ENCODE peak calls at places on chromosome 18, in seven cellular contexts. One of them, this sample, is unnamed. For H3K4me1, the result is how much of the 10 kb centered on the place peaks cover.

GRCh38 chr18:21599585-21600525 is 649 bp downstream of the ESCO1 start:
- DNase-seq in mesenchymal stem cell: peak
- DNase-seq in H1: no peak
- DNase-seq in IMR-90: peak
- DNase-seq in H9: peak
- DNase-seq in mesendoderm: peak
- DNase-seq in neuronal stem cell: no peak
- DNase-seq in this sample: peak

GRCh38 chr18:56853961-56854360 is 202.8 kb downstream of the WDR7 start:
- DNase-seq in mesendoderm: no peak
- DNase-seq in H1: no peak
- DNase-seq in H9: no peak
- DNase-seq in mesenchymal stem cell: no peak
- DNase-seq in neuronal stem cell: no peak
- DNase-seq in IMR-90: no peak
- DNase-seq in this sample: no peak

GRCh38 chr18:23877371-23877770 is 137.2 kb upstream of the TTC39C start:
- DNase-seq in mesenchymal stem cell: no peak
- DNase-seq in IMR-90: no peak
- DNase-seq in H9: no peak
- DNase-seq in H1: no peak
- DNase-seq in neuronal stem cell: no peak
- DNase-seq in mesendoderm: no peak
- DNase-seq in this sample: no peak

GRCh38 chr18:30211112-30211511 is 831.4 kb downstream of the DSC3 start:
- DNase-seq in H1: no peak
- DNase-seq in mesendoderm: no peak
- DNase-seq in mesenchymal stem cell: no peak
- DNase-seq in H9: no peak
- DNase-seq in IMR-90: no peak
- DNase-seq in neuronal stem cell: no peak
- DNase-seq in this sample: no peak

GRCh38 chr18:38297910-38298309 is 732.3 kb upstream of the CELF4 start:
- DNase-seq in mesendoderm: no peak
- DNase-seq in IMR-90: no peak
- DNase-seq in H9: no peak
- DNase-seq in H1: no peak
- DNase-seq in neuronal stem cell: no peak
- DNase-seq in mesenchymal stem cell: no peak
- DNase-seq in this sample: no peak

GRCh38 chr18:8114480-8114879 is 494.8 kb upstream of the RAB12 start:
- DNase-seq in mesenchymal stem cell: no peak
- DNase-seq in H9: no peak
- DNase-seq in H1: no peak
- DNase-seq in mesendoderm: no peak
- DNase-seq in neuronal stem cell: no peak
- DNase-seq in IMR-90: no peak
- DNase-seq in this sample: no peak

GRCh38 chr18:23114171-23114881 is 21.0 kb upstream of the CABLES1 start:
- DNase-seq in IMR-90: peak
- DNase-seq in mesenchymal stem cell: peak
- DNase-seq in mesendoderm: no peak
- DNase-seq in neuronal stem cell: no peak
- DNase-seq in H1: no peak
- DNase-seq in H9: no peak
- DNase-seq in this sample: no peak

GRCh38 chr18:34928068-34928753 is 113.0 kb upstream of the MAPRE2 start:
- DNase-seq in mesendoderm: no peak
- DNase-seq in mesenchymal stem cell: peak
- DNase-seq in IMR-90: no peak
- DNase-seq in H1: no peak
- DNase-seq in H9: no peak
- DNase-seq in neuronal stem cell: no peak
- DNase-seq in this sample: no peak

GRCh38 chr18:70041459-70042020 is 93.9 kb upstream of the CD226 start:
- DNase-seq in neuronal stem cell: no peak
- DNase-seq in IMR-90: no peak
- DNase-seq in H1: no peak
- DNase-seq in mesendoderm: no peak
- DNase-seq in mesenchymal stem cell: no peak
- DNase-seq in H9: no peak
- DNase-seq in this sample: no peak

GRCh38 chr18:44450220-44450619 is 230.5 kb upstream of the SETBP1 start:
- DNase-seq in mesendoderm: no peak
- DNase-seq in neuronal stem cell: no peak
- DNase-seq in IMR-90: no peak
- DNase-seq in mesenchymal stem cell: no peak
- DNase-seq in H1: no peak
- DNase-seq in H9: no peak
- DNase-seq in this sample: no peak

GRCh38 chr18:28087173-28087563 is 89.8 kb downstream of the CDH2 start:
- DNase-seq in H9: no peak
- DNase-seq in mesendoderm: no peak
- DNase-seq in IMR-90: no peak
- DNase-seq in H1: no peak
- DNase-seq in mesenchymal stem cell: no peak
- DNase-seq in neuronal stem cell: peak
- DNase-seq in this sample: no peak

GRCh38 chr18:5057348-5058012 is 139.6 kb downstream of the AKAIN1 start:
- DNase-seq in H1: peak
- DNase-seq in neuronal stem cell: peak
- DNase-seq in IMR-90: peak
- DNase-seq in H9: peak
- DNase-seq in mesendoderm: peak
- DNase-seq in mesenchymal stem cell: peak
- DNase-seq in this sample: peak

GRCh38 chr18:59388180-59388579 is 29.1 kb upstream of the LMAN1 start:
- DNase-seq in H9: no peak
- DNase-seq in IMR-90: no peak
- DNase-seq in mesendoderm: no peak
- DNase-seq in H1: no peak
- DNase-seq in mesenchymal stem cell: peak
- DNase-seq in neuronal stem cell: no peak
- DNase-seq in this sample: no peak

GRCh38 chr18:11154983-11155759 is 5.8 kb upstream of the PIEZO2 start:
- DNase-seq in neuronal stem cell: no peak
- DNase-seq in H9: no peak
- DNase-seq in mesendoderm: no peak
- DNase-seq in IMR-90: no peak
- DNase-seq in H1: no peak
- DNase-seq in mesenchymal stem cell: peak
- DNase-seq in this sample: no peak

GRCh38 chr18:27712066-27712465 is 464.9 kb downstream of the CDH2 start:
- DNase-seq in mesendoderm: peak
- DNase-seq in H9: no peak
- DNase-seq in H1: no peak
- DNase-seq in IMR-90: no peak
- DNase-seq in neuronal stem cell: no peak
- DNase-seq in mesenchymal stem cell: no peak
- DNase-seq in this sample: no peak

GRCh38 chr18:21363411-21363810 is 121.4 kb downstream of the GREB1L start:
- DNase-seq in IMR-90: no peak
- DNase-seq in H9: no peak
- DNase-seq in mesenchymal stem cell: no peak
- DNase-seq in mesendoderm: peak
- DNase-seq in H1: no peak
- DNase-seq in neuronal stem cell: no peak
- DNase-seq in this sample: no peak

GRCh38 chr18:7000484-7001096 is 117.0 kb downstream of the LAMA1 start:
- DNase-seq in H9: no peak
- DNase-seq in neuronal stem cell: no peak
- DNase-seq in IMR-90: peak
- DNase-seq in mesenchymal stem cell: peak
- DNase-seq in H1: no peak
- DNase-seq in mesendoderm: peak
- DNase-seq in this sample: peak

GRCh38 chr18:31268985-31269406 is 49.0 kb upstream of the DSG1 start:
- DNase-seq in H1: no peak
- DNase-seq in neuronal stem cell: no peak
- DNase-seq in mesendoderm: no peak
- DNase-seq in H9: no peak
- DNase-seq in IMR-90: no peak
- DNase-seq in mesenchymal stem cell: no peak
- DNase-seq in this sample: no peak

GRCh38 chr18:10927980-10928605 is 221.3 kb downstream of the PIEZO2 start:
- DNase-seq in mesendoderm: no peak
- DNase-seq in mesenchymal stem cell: peak
- DNase-seq in IMR-90: peak
- DNase-seq in H1: no peak
- DNase-seq in H9: no peak
- DNase-seq in neuronal stem cell: no peak
- DNase-seq in this sample: no peak

GRCh38 chr18:78770149-78771139 is 209.2 kb upstream of the SALL3 start:
- DNase-seq in neuronal stem cell: no peak
- DNase-seq in H9: peak
- DNase-seq in mesenchymal stem cell: no peak
- DNase-seq in H1: no peak
- DNase-seq in mesendoderm: peak
- DNase-seq in IMR-90: no peak
- DNase-seq in this sample: no peak

GRCh38 chr18:78769502-78770113 is 210.0 kb upstream of the SALL3 start:
- DNase-seq in neuronal stem cell: no peak
- DNase-seq in mesenchymal stem cell: no peak
- DNase-seq in IMR-90: no peak
- DNase-seq in H9: no peak
- DNase-seq in mesendoderm: no peak
- DNase-seq in H1: no peak
- DNase-seq in this sample: no peak

GRCh38 chr18:78767648-78768071 is 212.0 kb upstream of the SALL3 start:
- DNase-seq in H9: no peak
- DNase-seq in mesenchymal stem cell: no peak
- DNase-seq in mesendoderm: no peak
- DNase-seq in IMR-90: no peak
- DNase-seq in neuronal stem cell: no peak
- DNase-seq in H1: no peak
- DNase-seq in this sample: no peak

GRCh38 chr18:78768221-78768620 is 211.4 kb upstream of the SALL3 start:
- DNase-seq in H1: no peak
- DNase-seq in H9: no peak
- DNase-seq in IMR-90: no peak
- DNase-seq in mesenchymal stem cell: no peak
- DNase-seq in neuronal stem cell: no peak
- DNase-seq in mesendoderm: no peak
- DNase-seq in this sample: no peak

DNA sequence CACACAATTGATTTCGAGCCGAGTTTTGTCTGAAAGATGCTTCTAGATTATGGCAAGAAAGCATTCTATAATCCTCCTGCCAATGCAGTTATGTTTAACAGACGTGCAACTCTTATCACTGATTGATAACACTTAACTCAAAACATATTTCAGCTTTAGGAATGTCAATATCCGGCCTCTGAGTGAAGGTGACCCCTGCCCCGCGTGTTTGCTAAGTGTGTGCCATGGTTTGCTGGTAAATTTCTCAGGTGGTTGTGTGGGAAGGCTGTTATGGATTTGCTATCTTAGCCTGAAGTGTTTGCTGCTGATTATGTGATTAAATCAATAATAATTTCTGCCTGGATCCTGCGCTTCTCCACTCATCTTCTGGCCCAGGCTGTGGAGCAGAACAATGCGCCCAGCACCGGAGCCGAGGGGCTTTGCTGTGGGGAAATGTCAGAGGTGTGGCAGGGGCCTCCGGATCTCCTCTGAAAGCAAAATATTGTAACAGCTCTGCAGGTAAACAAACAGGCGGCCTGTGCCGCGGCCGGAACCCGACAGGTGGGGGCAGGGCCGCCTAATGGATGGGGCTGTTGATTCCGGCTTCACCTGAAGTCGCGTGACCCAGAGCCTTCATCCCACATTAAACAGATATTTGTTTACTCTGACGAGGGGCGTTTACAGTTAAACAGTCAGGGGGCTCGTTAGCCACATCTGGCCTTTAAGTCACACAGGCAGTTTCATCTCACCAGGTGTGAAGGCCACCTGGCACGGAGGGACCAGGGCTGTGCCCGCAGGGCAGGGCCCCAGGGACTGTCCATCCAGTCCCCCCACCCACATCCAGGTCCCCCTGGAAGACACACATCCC is 210.7 kb upstream of the SALL3 start:
- DNase-seq in IMR-90: no peak
- DNase-seq in H1: no peak
- DNase-seq in H9: no peak
- DNase-seq in mesenchymal stem cell: no peak
- DNase-seq in mesendoderm: no peak
- DNase-seq in neuronal stem cell: no peak
- DNase-seq in this sample: no peak
- H3K4me1 ChIP-seq in IMR-90: under half
- H3K4me1 ChIP-seq in H1: under half
- H3K4me1 ChIP-seq in H9: under half
- H3K4me1 ChIP-seq in mesenchymal stem cell: under half
- H3K4me1 ChIP-seq in mesendoderm: under half
- H3K4me1 ChIP-seq in neuronal stem cell: under half
- H3K4me1 ChIP-seq in this sample: under half

GRCh38 chr18:78926243-78926615 is 53.4 kb upstream of the SALL3 start:
- DNase-seq in mesenchymal stem cell: no peak
- DNase-seq in H9: no peak
- DNase-seq in H1: no peak
- DNase-seq in neuronal stem cell: no peak
- DNase-seq in mesendoderm: no peak
- DNase-seq in IMR-90: no peak
- DNase-seq in this sample: no peak
- H2AK5ac ChIP-seq in mesenchymal stem cell: no peak
- H2AK5ac ChIP-seq in H9: no peak
- H2AK5ac ChIP-seq in H1: no peak
- H2AK5ac ChIP-seq in neuronal stem cell: no peak
- H2AK5ac ChIP-seq in mesendoderm: no peak
- H2AK5ac ChIP-seq in IMR-90: no peak
- H2AK5ac ChIP-seq in this sample: no peak

DNA sequence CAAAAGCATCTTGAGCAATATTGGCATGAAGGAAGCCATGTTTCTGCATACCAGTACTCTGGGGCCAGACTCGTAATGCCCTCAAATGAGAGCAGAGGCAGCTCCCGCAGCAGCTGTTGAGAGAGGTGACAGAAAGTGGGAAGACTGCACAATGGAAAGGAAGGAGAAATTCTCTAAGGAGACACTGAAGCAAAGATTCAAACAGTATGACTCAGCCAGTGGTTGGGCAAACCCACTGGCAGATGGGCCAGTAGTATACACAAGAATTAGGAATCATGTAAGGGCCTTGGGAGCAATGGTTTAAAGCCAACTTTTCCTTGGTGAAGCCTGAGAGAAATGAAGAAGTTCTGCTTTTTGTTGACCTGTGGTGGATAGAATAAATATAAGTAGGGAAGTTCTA is 2092.7 kb upstream of the PIK3C3 start:
- DNase-seq in H9: no peak
- DNase-seq in neuronal stem cell: no peak
- DNase-seq in mesendoderm: no peak
- DNase-seq in IMR-90: no peak
- DNase-seq in H1: no peak
- DNase-seq in mesenchymal stem cell: peak
- DNase-seq in this sample: no peak
- H2BK5ac ChIP-seq in H9: no peak
- H2BK5ac ChIP-seq in neuronal stem cell: no peak
- H2BK5ac ChIP-seq in mesendoderm: no peak
- H2BK5ac ChIP-seq in IMR-90: no peak
- H2BK5ac ChIP-seq in H1: no peak
- H2BK5ac ChIP-seq in mesenchymal stem cell: no peak
- H2BK5ac ChIP-seq in this sample: no peak

DNA sequence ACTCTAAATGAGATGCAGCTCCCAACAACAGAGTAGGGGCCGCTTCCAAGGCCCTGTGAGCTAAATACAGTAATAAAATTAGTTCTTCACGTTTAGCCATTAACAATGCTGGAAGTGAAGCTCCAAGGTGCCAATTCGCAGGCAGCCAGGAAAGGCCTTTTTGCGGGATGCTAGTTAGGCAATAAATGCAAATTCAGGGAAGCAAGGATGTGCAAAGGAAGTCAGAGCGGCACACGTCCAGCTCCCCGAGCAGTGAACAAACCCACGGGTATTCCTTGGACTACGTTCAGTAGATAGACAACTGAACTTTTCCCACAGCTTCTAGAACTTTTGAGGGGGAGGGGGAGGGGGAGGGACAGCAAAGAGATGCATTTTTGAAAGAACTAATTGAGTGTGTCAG is 6.9 kb downstream of the ZNF516 start:
- DNase-seq in H9: no peak
- DNase-seq in neuronal stem cell: no peak
- DNase-seq in mesendoderm: no peak
- DNase-seq in IMR-90: peak
- DNase-seq in mesenchymal stem cell: no peak
- DNase-seq in H1: no peak
- DNase-seq in this sample: no peak
- H3K4me1 ChIP-seq in H9: under half
- H3K4me1 ChIP-seq in neuronal stem cell: under half
- H3K4me1 ChIP-seq in mesendoderm: under half
- H3K4me1 ChIP-seq in IMR-90: under half
- H3K4me1 ChIP-seq in mesenchymal stem cell: under half
- H3K4me1 ChIP-seq in H1: under half
- H3K4me1 ChIP-seq in this sample: under half

This sample was measured in trophoblast cell.